ENCODE peak calls at places on chromosomes 16 and 17, in eight cellular contexts. A is fibroblast of pulmonary artery; W is WTC11; R is omental fat pad; U is GM13976; V is right atrium auricular region; K is amniotic stem cell; C is CD8-positive, alpha-beta memory T cell. B is an unnamed sample.

GRCh38 chr17:82232876-82233785 is 4.3 kb downstream of the SLC16A3 start:
- DNase-seq in A (no peak), W (no peak), R (no peak), U (no peak), V (no peak), K (no peak), C (no peak), B (no peak)

GRCh38 chr17:40419559-40420331 is 2.0 kb upstream of the TOP2A start:
- DNase-seq in A (no peak), W (no peak), R (no peak), U (no peak), V (peak), K (no peak), C (no peak), B (no peak)

GRCh38 chr17:78438271-78438691 is 59.8 kb downstream of the PGS1 start:
- DNase-seq in A (no peak), W (no peak), R (no peak), U (no peak), V (no peak), K (no peak), C (no peak), B (no peak)

GRCh38 chr17:63173450-63173849 is 207.4 kb downstream of the TANC2 start:
- DNase-seq in A (no peak), W (no peak), R (no peak), U (no peak), V (no peak), K (no peak), C (no peak), B (no peak)

GRCh38 chr16:46801428-46802049 is 29.4 kb downstream of the C16orf87 start:
- DNase-seq in A (peak), W (no peak), R (no peak), U (no peak), V (no peak), K (no peak), C (no peak), B (no peak)

GRCh38 chr17:58002558-58002957 is 4.5 kb downstream of the SRSF1 start:
- DNase-seq in A (no peak), W (no peak), R (no peak), U (no peak), V (no peak), K (no peak), C (no peak), B (no peak)

GRCh38 chr17:40150215-40150614 is 9.9 kb downstream of the CASC3 start:
- DNase-seq in A (peak), W (no peak), R (no peak), U (no peak), V (no peak), K (no peak), C (no peak), B (no peak)

GRCh38 chr17:78133971-78134898 is 3.7 kb downstream of the TMC8 start:
- DNase-seq in A (peak), W (peak), R (no peak), U (no peak), V (no peak), K (no peak), C (peak), B (no peak)

GRCh38 chr16:72099377-72099818 is 5.8 kb downstream of the DHX38 start:
- DNase-seq in A (peak), W (peak), R (no peak), U (peak), V (no peak), K (no peak), C (peak), B (no peak)

GRCh38 chr17:46742539-46743270 is 75.8 kb downstream of the WNT3 start:
- DNase-seq in A (peak), W (no peak), R (no peak), U (no peak), V (no peak), K (peak), C (no peak), B (peak)

GRCh38 chr16:85568519-85568918 is 44.6 kb upstream of the GSE1 start:
- DNase-seq in A (no peak), W (no peak), R (no peak), U (no peak), V (peak), K (no peak), C (no peak), B (no peak)

GRCh38 chr16:35234679-35235078 is 1775.3 kb downstream of the TP53TG3F start:
- DNase-seq in A (no peak), W (no peak), R (no peak), U (no peak), V (no peak), K (no peak), C (no peak), B (no peak)

GRCh38 chr16:83934684-83934977 is 18.4 kb upstream of the OSGIN1 start:
- DNase-seq in A (no peak), W (no peak), R (no peak), U (no peak), V (no peak), K (no peak), C (no peak), B (no peak)

GRCh38 chr16:1776672-1776955 is 3.7 kb upstream of the MRPS34 start:
- DNase-seq in A (no peak), W (no peak), R (no peak), U (no peak), V (no peak), K (no peak), C (no peak), B (no peak)

GRCh38 chr17:65677932-65678331 is 116.5 kb upstream of the AXIN2 start:
- DNase-seq in A (no peak), W (no peak), R (no peak), U (no peak), V (no peak), K (no peak), C (no peak), B (no peak)

GRCh38 chr17:61815863-61816523 is 47.3 kb downstream of the BRIP1 start:
- DNase-seq in A (no peak), W (no peak), R (no peak), U (no peak), V (no peak), K (no peak), C (no peak), B (no peak)

GRCh38 chr17:82092995-82093751 is 4.9 kb downstream of the FASN start:
- DNase-seq in A (no peak), W (peak), R (no peak), U (no peak), V (no peak), K (no peak), C (no peak), B (no peak)

GRCh38 chr16:70589998-70590471 is 56.3 kb upstream of the IL34 start:
- DNase-seq in A (peak), W (no peak), R (peak), U (no peak), V (no peak), K (no peak), C (no peak), B (no peak)

GRCh38 chr17:75191584-75191983 is 8.8 kb upstream of the SUMO2 start:
- DNase-seq in A (peak), W (no peak), R (no peak), U (no peak), V (no peak), K (no peak), C (no peak), B (no peak)

GRCh38 chr16:69820926-69821541 is 58.9 kb downstream of the WWP2 start:
- DNase-seq in A (peak), W (no peak), R (no peak), U (no peak), V (no peak), K (peak), C (no peak), B (no peak)

GRCh38 chr16:12590409-12590808 is 213.3 kb downstream of the CPPED1 start:
- DNase-seq in A (no peak), W (no peak), R (no peak), U (no peak), V (no peak), K (no peak), C (no peak), B (no peak)

GRCh38 chr17:64781810-64782555 is 119.9 kb upstream of the SMURF2 start:
- DNase-seq in A (no peak), W (no peak), R (no peak), U (peak), V (no peak), K (no peak), C (no peak), B (no peak)

GRCh38 chr17:29251969-29252866 is 5.6 kb downstream of the CRYBA1 start:
- DNase-seq in A (peak), W (no peak), R (no peak), U (peak), V (no peak), K (no peak), C (no peak), B (no peak)

GRCh38 chr16:1045363-1046270 is 26.9 kb upstream of the SSTR5 start:
- DNase-seq in A (no peak), W (no peak), R (no peak), U (no peak), V (no peak), K (no peak), C (no peak), B (no peak)

GRCh38 chr16:20638711-20639335 is 58.7 kb downstream of the ACSM1 start:
- DNase-seq in A (no peak), W (no peak), R (no peak), U (no peak), V (no peak), K (no peak), C (no peak), B (no peak)